ENCODE peak calls at places on chromosomes 4 and X, in five cellular contexts. J, I, K, N and U are unnamed samples.

GRCh38 chr4:78585633-78586032 is 34.1 kb downstream of the ANXA3 start:
- DNase-seq in J (no peak), I (no peak), K (no peak), N (no peak), U (no peak)

GRCh38 chr4:77152421-77152820 is 4.6 kb upstream of the CCNG2 start:
- DNase-seq in J (no peak), I (peak), K (no peak), N (peak), U (no peak)

GRCh38 chr4:175953960-175954521 is 111.6 kb upstream of the WDR17 start:
- DNase-seq in J (no peak), I (peak), K (no peak), N (no peak), U (no peak)

GRCh38 chr4:67106846-67107467 is 438.3 kb downstream of the CENPC start:
- DNase-seq in J (no peak), I (no peak), K (no peak), N (no peak), U (no peak)

GRCh38 chr4:128471576-128471975 is 184.0 kb upstream of the PGRMC2 start:
- DNase-seq in J (no peak), I (peak), K (no peak), N (no peak), U (no peak)

GRCh38 chrX:9416562-9417319 is 48.1 kb upstream of the TBL1X start:
- DNase-seq in J (no peak), I (peak), K (no peak), N (no peak), U (no peak)

GRCh38 chrX:75301060-75301459 is 27.2 kb downstream of the UPRT start:
- DNase-seq in J (no peak), I (no peak), K (no peak), N (no peak), U (no peak)

GRCh38 chr4:183333983-183334382 is 11.8 kb upstream of the CLDN24 start:
- DNase-seq in J (no peak), I (peak), K (no peak), N (no peak), U (no peak)

GRCh38 chrX:53003111-53003510 is 44.8 kb upstream of the FAM156A start:
- DNase-seq in J (no peak), I (no peak), K (no peak), N (no peak), U (no peak)

GRCh38 chr4:5995901-5996623 is 22.2 kb downstream of the C4orf50 start:
- DNase-seq in J (no peak), I (no peak), K (peak), N (no peak), U (no peak)

GRCh38 chrX:39331062-39331704 is 529.9 kb downstream of the MID1IP1 start:
- DNase-seq in J (no peak), I (no peak), K (no peak), N (no peak), U (no peak)

GRCh38 chr4:53935780-53936179 is 128.6 kb downstream of the CHIC2 start:
- DNase-seq in J (no peak), I (no peak), K (no peak), N (no peak), U (no peak)

GRCh38 chr4:127479031-127479622 is 153.6 kb upstream of the INTU start:
- DNase-seq in J (no peak), I (peak), K (no peak), N (peak), U (no peak)

GRCh38 chr4:140061194-140061593 is 92.8 kb downstream of the MAML3 start:
- DNase-seq in J (no peak), I (no peak), K (no peak), N (no peak), U (no peak)

GRCh38 chr4:151690164-151690856 is 70.5 kb downstream of the GATB start:
- DNase-seq in J (no peak), I (peak), K (no peak), N (no peak), U (no peak)

GRCh38 chrX:43002526-43003203 is 224.7 kb upstream of the PPP1R2C start:
- DNase-seq in J (no peak), I (no peak), K (no peak), N (no peak), U (no peak)

GRCh38 chr4:141913928-141914327 is 277.5 kb downstream of the IL15 start:
- DNase-seq in J (no peak), I (no peak), K (no peak), N (peak), U (no peak)

GRCh38 chr4:85431156-85431555 is 43.8 kb upstream of the ARHGAP24 start:
- DNase-seq in J (no peak), I (peak), K (no peak), N (no peak), U (no peak)

GRCh38 chr4:113232194-113232593 is 182.7 kb downstream of the ANK2 start:
- DNase-seq in J (no peak), I (no peak), K (no peak), N (no peak), U (no peak)

GRCh38 chr4:102868153-102868781 is 525 bp upstream of the CISD2 start:
- DNase-seq in J (no peak), I (no peak), K (peak), N (no peak), U (no peak)

GRCh38 chr4:163988921-163989320 is 494.4 kb downstream of the TMA16 start:
- DNase-seq in J (no peak), I (no peak), K (no peak), N (no peak), U (no peak)

GRCh38 chr4:66855956-66856355 is 689.3 kb downstream of the CENPC start:
- DNase-seq in J (no peak), I (peak), K (no peak), N (no peak), U (no peak)

GRCh38 chr4:1014395-1015167 is 3.2 kb downstream of the FGFRL1 start:
- DNase-seq in J (no peak), I (no peak), K (no peak), N (no peak), U (no peak)

GRCh38 chr4:4417886-4418285 is 31.0 kb downstream of the NSG1 start:
- DNase-seq in J (no peak), I (no peak), K (peak), N (no peak), U (no peak)

GRCh38 chrX:8284131-8284530 is 113.1 kb upstream of the VCX2 start:
- DNase-seq in J (no peak), I (peak), K (no peak), N (no peak), U (no peak)

GRCh38 chr4:39205000-39205399 is 22.7 kb downstream of the WDR19 start:
- DNase-seq in J (no peak), I (no peak), K (no peak), N (no peak), U (no peak)

GRCh38 chr4:8874003-8874895 is 2.6 kb upstream of the HMX1 start:
- DNase-seq in J (no peak), I (no peak), K (no peak), N (no peak), U (no peak)

GRCh38 chr4:83862471-83862870 is 326.6 kb downstream of the GPAT3 start:
- DNase-seq in J (no peak), I (no peak), K (no peak), N (no peak), U (no peak)

GRCh38 chr4:83865417-83866150 is 329.7 kb downstream of the GPAT3 start:
- DNase-seq in J (no peak), I (no peak), K (no peak), N (no peak), U (no peak)

GRCh38 chr4:83870551-83870950 is 334.6 kb downstream of the GPAT3 start:
- DNase-seq in J (no peak), I (no peak), K (no peak), N (no peak), U (no peak)

GRCh38 chr4:83867221-83867620 is 331.3 kb downstream of the GPAT3 start:
- DNase-seq in J (no peak), I (no peak), K (no peak), N (no peak), U (no peak)

DNA sequence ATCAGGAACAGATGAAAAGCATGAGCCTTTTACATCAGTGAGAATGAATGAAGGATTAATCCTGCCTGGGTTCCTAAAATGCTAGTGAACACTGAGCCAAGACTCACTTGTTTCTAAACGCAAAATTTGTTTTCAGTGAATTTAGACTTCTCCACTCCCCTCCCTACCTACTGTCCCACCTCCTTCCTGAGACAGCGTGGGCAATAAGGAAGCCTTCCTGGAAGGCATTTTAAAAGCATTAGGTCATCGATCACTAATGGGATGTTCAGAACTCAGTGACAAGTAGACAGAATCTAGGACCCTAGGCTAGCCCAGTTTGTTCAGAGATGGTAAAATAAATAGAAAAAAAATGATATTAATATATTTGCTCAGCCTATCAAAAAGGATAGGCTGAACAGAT is 330.9 kb downstream of the GPAT3 start:
- DNase-seq in J (no peak), I (peak), K (no peak), N (no peak), U (no peak)
- TF ChIP-seq CTCF in J (no peak), I (no peak), K (no peak), N (no peak), U (no peak)

GRCh38 chr4:158861766-158862165 is 92.9 kb downstream of the FNIP2 start:
- DNase-seq in J (no peak), I (no peak), K (no peak), N (no peak), U (no peak)
- TF ChIP-seq CTCF in J (no peak), I (peak), K (no peak), N (no peak), U (no peak)

GRCh38 chr4:47485047-47485692 is at the start of gene ATP10D:
- DNase-seq in J (peak), I (peak), K (peak), N (peak), U (peak)
- TF ChIP-seq CTCF in J (no peak), I (no peak), K (peak), N (peak), U (no peak)

GRCh38 chrX:21839334-21840198 is at the start of gene MBTPS2:
- DNase-seq in J (peak), I (peak), K (peak), N (peak), U (peak)
- TF ChIP-seq CTCF in J (no peak), I (peak), K (no peak), N (no peak), U (no peak)

GRCh38 chr4:143338313-143338712 is 1.6 kb downstream of the GAB1 start:
- DNase-seq in J (no peak), I (peak), K (no peak), N (no peak), U (no peak)

GRCh38 chr4:143336828-143337599 is at the start of gene GAB1:
- DNase-seq in J (peak), I (peak), K (peak), N (peak), U (no peak)

GRCh38 chr4:143339497-143339896 is 2.8 kb downstream of the GAB1 start:
- DNase-seq in J (no peak), I (no peak), K (no peak), N (no peak), U (no peak)

GRCh38 chr4:143335979-143336827 is 473 bp upstream of the GAB1 start:
- DNase-seq in J (peak), I (peak), K (peak), N (peak), U (peak)

DNA sequence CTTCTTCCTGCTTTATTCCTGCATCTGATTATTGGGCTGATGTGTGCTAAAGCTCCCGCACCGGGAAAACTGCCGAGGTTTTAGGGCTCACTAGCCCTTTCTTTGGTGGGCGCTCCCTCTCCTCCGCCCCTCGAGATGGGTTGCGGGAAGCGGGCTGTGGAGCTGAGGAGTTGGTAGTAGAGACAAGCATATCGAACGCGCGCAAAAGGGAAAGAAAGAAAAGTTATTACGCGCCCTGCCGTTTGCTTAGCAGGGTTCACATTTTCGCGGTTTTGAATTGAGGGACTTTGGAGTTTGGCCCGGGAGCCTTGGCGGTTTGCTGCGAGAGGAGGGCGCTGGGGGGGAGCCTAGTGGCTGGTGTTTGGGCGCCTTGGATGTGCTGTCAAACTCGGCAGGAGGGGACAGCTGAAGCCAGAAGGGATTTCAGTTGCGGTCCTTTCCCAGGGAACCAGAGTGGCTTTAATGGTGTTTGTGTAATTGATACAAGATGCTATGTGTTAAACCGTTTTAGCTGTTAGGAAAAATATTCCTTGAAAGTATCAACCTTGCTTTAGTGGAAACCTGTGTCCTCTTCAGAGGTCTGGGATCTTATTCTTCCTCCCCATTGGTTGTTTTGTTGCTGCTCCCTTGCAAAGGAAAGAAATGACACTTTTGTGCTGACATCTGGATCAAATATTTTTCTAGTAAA is 1.1 kb downstream of the GAB1 start:
- DNase-seq in J (peak), I (peak), K (peak), N (peak), U (no peak)
- TF ChIP-seq CTCF in J (no peak), I (no peak), K (no peak), N (no peak), U (no peak)